ENCODE peak calls at places on chromosomes 5 and 9, in eight cellular contexts. O is cardiac muscle cell; N is NCI-H460; S is stimulated activated CD4-positive, alpha-beta T cell treated with anti-CD3 and anti-CD28 coated beads, Interleukin-2, amount 100 ng/mL, for 48 hours; D is upper lobe of left lung; Y is GM12865; I is AG20443; U is left cardiac atrium. B is an unnamed sample.

GRCh38 chr9:78566521-78566920 is 269.6 kb downstream of the PSAT1 start:
- DNase-seq in O (no peak), N (no peak), S (no peak), D (no peak), Y (no peak), I (no peak), U (no peak), B (no peak)

GRCh38 chr9:95092321-95093072 is 225.0 kb downstream of the FANCC start:
- DNase-seq in O (no peak), N (no peak), S (no peak), D (no peak), Y (no peak), I (peak; percentile 65), U (peak; percentile 62), B (no peak)

GRCh38 chr5:170752257-170753215 is 31.0 kb upstream of the GABRP start:
- DNase-seq in O (peak; percentile 26), N (no peak), S (no peak), D (no peak), Y (no peak), I (no peak), U (no peak), B (no peak)

GRCh38 chr5:126395198-126395597 is 28.0 kb upstream of the GRAMD2B start:
- DNase-seq in O (no peak), N (no peak), S (no peak), D (no peak), Y (no peak), I (peak; percentile 64), U (no peak), B (no peak)

GRCh38 chr5:55650391-55650790 is 61.7 kb downstream of the SLC38A9 start:
- DNase-seq in O (no peak), N (no peak), S (no peak), D (no peak), Y (no peak), I (peak; percentile 21), U (no peak), B (no peak)

GRCh38 chr9:36207546-36208012 is 16.9 kb downstream of the CLTA start:
- DNase-seq in O (no peak), N (no peak), S (no peak), D (no peak), Y (no peak), I (peak; percentile 35), U (no peak), B (no peak)

GRCh38 chr9:115378758-115379157 is 260.8 kb upstream of the TNC start:
- DNase-seq in O (no peak), N (no peak), S (no peak), D (no peak), Y (no peak), I (no peak), U (no peak), B (no peak)

GRCh38 chr5:139064613-139065012 is 133.6 kb downstream of the SIL1 start:
- DNase-seq in O (no peak), N (no peak), S (no peak), D (no peak), Y (no peak), I (no peak), U (no peak), B (no peak)

GRCh38 chr5:16856531-16856930 is 79.6 kb downstream of the MYO10 start:
- DNase-seq in O (no peak), N (no peak), S (no peak), D (no peak), Y (no peak), I (peak; percentile 18), U (no peak), B (no peak)

GRCh38 chr5:99089822-99090549 is 161.2 kb upstream of the CHD1 start:
- DNase-seq in O (no peak), N (no peak), S (no peak), D (no peak), Y (no peak), I (no peak), U (no peak), B (no peak)

GRCh38 chr9:137607141-137607857 is 1.8 kb downstream of the ARRDC1 start:
- DNase-seq in O (peak; percentile 74), N (no peak), S (no peak), D (peak; percentile 52), Y (no peak), I (no peak), U (no peak), B (no peak)

GRCh38 chr5:134133995-134134541 is 19.6 kb downstream of the TCF7 start:
- DNase-seq in O (no peak), N (no peak), S (no peak), D (no peak), Y (no peak), I (no peak), U (peak; percentile 12), B (no peak)

GRCh38 chr5:120683580-120683979 is 219.5 kb downstream of the PRR16 start:
- DNase-seq in O (no peak), N (no peak), S (no peak), D (no peak), Y (no peak), I (no peak), U (no peak), B (no peak)

GRCh38 chr9:130010151-130010988 is 32.6 kb downstream of the FNBP1 start:
- DNase-seq in O (no peak), N (no peak), S (no peak), D (no peak), Y (peak; percentile 89), I (no peak), U (no peak), B (no peak)

GRCh38 chr9:75866273-75866871 is 24.1 kb upstream of the PCSK5 start:
- DNase-seq in O (peak; percentile 67), N (peak; percentile 67), S (peak; percentile 46), D (no peak), Y (peak; percentile 51), I (peak; percentile 34), U (no peak), B (no peak)

GRCh38 chr5:123209163-123210013 is 120.3 kb downstream of the PRDM6 start:
- DNase-seq in O (no peak), N (peak; percentile 79), S (no peak), D (no peak), Y (peak; percentile 13), I (peak; percentile 56), U (no peak), B (no peak)

GRCh38 chr5:148228392-148228984 is 9.8 kb upstream of the MARCOL start:
- DNase-seq in O (no peak), N (no peak), S (no peak), D (no peak), Y (no peak), I (no peak), U (no peak), B (no peak)

GRCh38 chr5:149860801-149861322 is 83.7 kb downstream of the PDE6A start:
- DNase-seq in O (no peak), N (no peak), S (no peak), D (no peak), Y (peak; percentile 75), I (no peak), U (no peak), B (peak; percentile 41)

GRCh38 chr5:169443249-169443784 is 140.3 kb upstream of the SPDL1 start:
- DNase-seq in O (no peak), N (no peak), S (no peak), D (no peak), Y (no peak), I (no peak), U (no peak), B (no peak)

GRCh38 chr9:130042406-130042930 is 521 bp downstream of the FNBP1 start:
- DNase-seq in O (peak; percentile 56), N (no peak), S (no peak), D (peak; percentile 92), Y (peak; percentile 31), I (peak; percentile 60), U (peak; percentile 43), B (no peak)

GRCh38 chr5:145941677-145942130 is 5.3 kb downstream of the SH3RF2 start:
- DNase-seq in O (no peak), N (no peak), S (no peak), D (no peak), Y (no peak), I (no peak), U (no peak), B (no peak)

GRCh38 chr5:35820720-35821119 is 36.0 kb upstream of the IL7R start:
- DNase-seq in O (no peak), N (no peak), S (no peak), D (no peak), Y (no peak), I (no peak), U (no peak), B (no peak)

GRCh38 chr5:144183254-144183889 is 12.7 kb downstream of the KCTD16 start:
- DNase-seq in O (peak; percentile 36), N (no peak), S (no peak), D (no peak), Y (peak; percentile 23), I (peak; percentile 40), U (no peak), B (no peak)

GRCh38 chr5:152335461-152335860 is 69.6 kb downstream of the NMUR2 start:
- DNase-seq in O (no peak), N (no peak), S (no peak), D (no peak), Y (no peak), I (no peak), U (no peak), B (no peak)

GRCh38 chr5:103620851-103621547 is 58.4 kb upstream of the NUDT12 start:
- DNase-seq in O (no peak), N (no peak), S (no peak), D (no peak), Y (no peak), I (no peak), U (no peak), B (no peak)

GRCh38 chr9:26264709-26265601 is 586.7 kb upstream of the TUSC1 start:
- DNase-seq in O (no peak), N (no peak), S (no peak), D (no peak), Y (no peak), I (peak; percentile 75), U (no peak), B (no peak)

GRCh38 chr5:103358305-103358996 is 99.9 kb downstream of the MACIR start:
- DNase-seq in O (peak; percentile 35), N (no peak), S (no peak), D (no peak), Y (no peak), I (no peak), U (peak; percentile 25), B (no peak)

GRCh38 chr9:112326194-112326593 is 7.2 kb downstream of the PTBP3 start:
- DNase-seq in O (no peak), N (no peak), S (no peak), D (no peak), Y (peak; percentile 51), I (no peak), U (no peak), B (no peak)

GRCh38 chr9:16450578-16450977 is 419.9 kb downstream of the BNC2 start:
- DNase-seq in O (no peak), N (no peak), S (no peak), D (no peak), Y (peak; percentile 76), I (no peak), U (no peak), B (no peak)

GRCh38 chr5:93305984-93306383 is 275.0 kb downstream of the NR2F1-AS1 start:
- DNase-seq in O (no peak), N (no peak), S (no peak), D (no peak), Y (peak; percentile 15), I (no peak), U (peak; percentile 19), B (no peak)

GRCh38 chr5:15704397-15704947 is 204.5 kb downstream of the FBXL7 start:
- DNase-seq in O (peak; percentile 24), N (no peak), S (no peak), D (no peak), Y (no peak), I (peak; percentile 52), U (no peak), B (no peak)

GRCh38 chr9:122349201-122349600 is 21.6 kb upstream of the PTGS1 start:
- DNase-seq in O (no peak), N (no peak), S (no peak), D (no peak), Y (no peak), I (no peak), U (no peak), B (no peak)

GRCh38 chr9:131734165-131734610 is 5.7 kb downstream of the RAPGEF1 start:
- DNase-seq in O (no peak), N (no peak), S (no peak), D (no peak), Y (peak; percentile 75), I (no peak), U (peak; percentile 64), B (no peak)

GRCh38 chr9:35489313-35490154 is at the start of gene RUSC2:
- DNase-seq in O (peak; percentile 97), N (peak; percentile 58), S (peak; percentile 51), D (peak; percentile 96), Y (peak; percentile 47), I (peak; percentile 86), U (peak; percentile 90), B (peak; percentile 17)

B was measured in GM12892.